ENCODE peak calls at places on chromosome 15, in four cellular contexts. Y is pancreas, O is GM23338, I is left ventricle myocardium inferior. U is an unnamed sample.

GRCh38 chr15:50058231-50058630 is 60.8 kb downstream of the ATP8B4 start:
- DNase-seq in O (no peak), Y (no peak), I (no peak), U (no peak)

GRCh38 chr15:78990278-78990677 is 45.4 kb upstream of the CTSH start:
- DNase-seq in O (no peak), I (no peak), Y (no peak), U (no peak)

GRCh38 chr15:69265347-69265955 is 33.3 kb upstream of the PAQR5 start:
- DNase-seq in I (no peak), O (peak), Y (no peak), U (no peak)

GRCh38 chr15:64474846-64475245 is 14.5 kb downstream of the ZNF609 start:
- DNase-seq in O (no peak), Y (no peak), I (no peak), U (no peak)

GRCh38 chr15:74793135-74794028 is 11.5 kb downstream of the CSK start:
- DNase-seq in O (peak), I (no peak), Y (no peak), U (no peak)

GRCh38 chr15:39235084-39235795 is 345.6 kb upstream of the THBS1 start:
- DNase-seq in O (no peak), Y (no peak), I (no peak), U (no peak)

GRCh38 chr15:82543155-82543554 is 2.9 kb upstream of the RPS17 start:
- DNase-seq in O (peak), Y (no peak), I (no peak), U (no peak)

GRCh38 chr15:75063338-75063737 is 39.9 kb downstream of the PPCDC start:
- DNase-seq in O (no peak), Y (no peak), I (no peak), U (no peak)

GRCh38 chr15:87711011-87711410 is 545.5 kb downstream of the NTRK3 start:
- DNase-seq in O (no peak), Y (no peak), I (no peak), U (no peak)

GRCh38 chr15:41933771-41934170 is 38.6 kb downstream of the EHD4 start:
- DNase-seq in I (no peak), Y (no peak), O (no peak), U (no peak)

GRCh38 chr15:41945701-41946100 is 26.7 kb downstream of the EHD4 start:
- DNase-seq in Y (no peak), O (no peak), I (no peak), U (no peak)

GRCh38 chr15:40106203-40107161 is 2.2 kb downstream of the BMF start:
- DNase-seq in O (peak), Y (peak), I (peak), U (peak)

GRCh38 chr15:78056714-78057269 is 20.7 kb downstream of the TBC1D2B start:
- DNase-seq in I (no peak), O (no peak), Y (no peak), U (peak)

GRCh38 chr15:42933886-42934667 is 13.5 kb upstream of the TTBK2 start:
- DNase-seq in I (no peak), Y (no peak), O (no peak), U (no peak)

GRCh38 chr15:27234593-27234992 is 263.6 kb downstream of the GABRG3 start:
- DNase-seq in O (no peak), Y (no peak), I (no peak), U (no peak)

GRCh38 chr15:65952425-65953053 is 83.2 kb downstream of the RAB11A start:
- DNase-seq in O (peak), Y (no peak), I (no peak), U (peak)

GRCh38 chr15:43410572-43411214 is 39.8 kb downstream of the TUBGCP4 start:
- DNase-seq in I (no peak), Y (no peak), O (peak), U (no peak)

DNA sequence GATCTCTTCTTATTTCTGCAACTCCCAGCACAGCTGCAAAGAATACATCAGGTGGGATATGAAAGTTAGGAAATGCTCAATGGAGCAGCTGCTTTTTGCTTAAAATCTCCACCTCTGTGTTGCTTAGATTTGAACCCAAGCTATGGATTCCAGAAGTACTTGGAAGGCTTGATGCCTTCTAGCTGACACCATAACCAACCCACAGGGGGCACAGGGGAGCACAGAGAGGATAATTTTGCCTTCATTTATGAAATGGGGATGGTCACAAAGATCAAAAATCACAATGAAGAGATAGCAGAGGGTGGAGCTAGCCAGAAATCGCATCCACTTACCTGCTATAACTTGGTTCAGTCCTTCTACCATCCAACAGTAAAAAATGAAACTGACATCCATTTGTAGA is 75.7 kb downstream of the DUT start:
- DNase-seq in Y (no peak), O (peak), I (no peak), U (no peak)
- TF ChIP-seq CTCF in Y (no peak), O (peak), I (peak), U (no peak)

GRCh38 chr15:98684995-98685525 is 36.7 kb downstream of the IGF1R start:
- DNase-seq in O (no peak), Y (no peak), I (no peak), U (no peak)
- H3K27ac ChIP-seq in O (no peak), Y (no peak), I (peak), U (no peak)

DNA sequence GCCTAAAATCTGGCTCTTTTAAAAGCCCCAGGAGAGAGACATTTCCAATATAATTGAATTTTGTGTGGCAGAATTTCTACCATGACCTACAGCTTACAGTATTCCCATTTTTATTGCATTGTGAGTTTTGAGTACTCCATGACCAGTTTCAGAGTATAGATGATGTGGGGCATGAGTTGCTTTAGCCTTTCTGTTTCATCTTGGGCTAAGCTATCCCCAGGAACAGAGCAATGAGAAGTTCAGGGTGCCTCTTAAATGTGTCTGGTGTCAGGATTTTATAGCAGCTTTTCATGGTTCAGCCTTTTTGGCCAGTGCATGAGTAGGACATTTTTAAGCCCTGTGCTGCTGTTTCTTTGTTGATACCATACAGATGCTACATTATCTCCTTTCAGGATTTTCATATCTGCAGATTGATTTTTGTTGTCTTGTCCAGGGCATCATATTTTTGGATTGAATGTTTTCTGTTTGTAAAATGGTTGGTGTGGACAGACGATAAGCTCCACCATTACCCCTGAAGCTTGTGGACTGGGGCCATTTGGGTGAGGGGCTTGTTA is 3.5 kb downstream of the ABHD2 start:
- DNase-seq in Y (no peak), O (no peak), I (no peak), U (peak)
- H3K4me3 ChIP-seq in Y (peak), O (no peak), I (peak), U (no peak)

DNA sequence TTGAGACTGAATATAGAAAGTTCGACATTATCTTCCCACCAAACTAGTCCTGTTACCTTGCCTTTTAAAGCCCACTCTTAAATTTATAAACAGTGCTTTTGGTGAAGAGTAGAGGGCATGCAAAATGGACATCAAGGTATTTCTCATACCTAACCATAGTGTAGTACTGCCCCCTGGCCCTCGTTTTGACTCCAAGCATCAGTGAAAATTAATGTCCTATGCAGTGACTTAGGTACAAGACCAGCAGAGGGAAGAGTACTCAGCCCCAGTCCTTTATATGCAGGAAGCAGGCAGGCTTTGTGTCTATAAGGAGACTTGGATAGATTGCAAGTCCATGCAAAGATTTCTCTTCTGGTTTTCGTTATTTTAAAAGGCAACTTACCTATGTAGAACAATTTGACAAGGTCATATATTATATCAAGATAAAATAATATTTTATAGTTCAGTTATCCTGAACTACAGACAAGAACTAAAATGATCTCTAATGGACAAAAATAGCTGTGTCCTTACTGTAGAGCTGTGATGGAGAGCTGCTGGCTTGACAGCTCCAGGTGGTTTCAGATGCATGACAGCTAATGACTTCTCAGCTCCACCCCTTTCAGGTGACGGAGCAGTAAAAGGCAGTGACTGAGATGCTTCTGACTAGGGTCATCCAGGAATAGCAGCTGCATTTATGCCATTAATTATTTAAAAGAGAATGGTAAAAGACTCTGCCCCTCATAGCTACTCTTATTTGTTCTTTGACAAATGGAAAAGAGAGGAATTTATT is 646.1 kb downstream of the SQOR start:
- DNase-seq in O (peak), I (no peak), Y (no peak), U (no peak)
- TF ChIP-seq CTCF in O (peak), I (peak), Y (no peak), U (no peak)

DNA sequence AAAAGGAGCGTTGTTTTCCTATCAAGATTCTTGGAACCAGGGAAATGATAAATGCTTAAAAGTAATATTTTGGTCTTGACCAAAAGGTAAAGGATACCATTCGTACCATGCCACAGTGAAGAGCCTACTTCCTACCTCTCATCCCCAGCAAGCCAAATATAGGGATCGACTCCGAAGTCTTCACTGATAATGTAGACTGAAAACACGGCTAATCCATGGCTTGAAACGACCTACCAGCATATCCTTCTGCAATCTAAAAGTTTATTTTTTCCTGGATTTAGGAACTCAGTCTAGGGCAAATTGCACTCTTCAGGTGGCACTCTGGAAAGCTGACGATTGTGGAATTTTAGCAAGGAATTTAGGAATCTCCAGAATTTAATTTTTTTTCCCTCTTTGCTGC is 1.9 kb upstream of the SEMA6D start:
- DNase-seq in I (no peak), Y (no peak), O (no peak), U (no peak)
- H3K27ac ChIP-seq in I (no peak), Y (no peak), O (no peak), U (no peak)

DNA sequence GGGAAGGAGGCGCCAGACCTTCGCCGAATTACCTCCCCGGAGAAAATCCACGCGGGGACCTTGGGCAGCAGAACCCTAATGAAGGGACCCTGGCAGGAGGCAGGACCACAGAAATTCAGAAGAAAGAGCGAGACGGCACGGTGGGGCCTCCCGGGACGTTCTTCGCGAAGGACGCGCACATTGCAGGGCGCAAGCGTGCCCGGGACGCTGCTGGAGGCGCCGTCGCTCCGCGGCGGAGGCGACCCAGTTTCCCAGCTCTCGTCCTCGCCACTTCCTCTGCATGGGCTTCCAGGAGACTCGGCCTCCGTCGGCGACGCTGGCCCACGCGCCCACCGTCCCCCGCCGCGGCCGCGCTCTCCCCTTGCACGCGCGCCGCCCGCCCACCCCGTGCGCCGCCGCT is 31.9 kb upstream of the SMAD3 start:
- DNase-seq in I (no peak), Y (no peak), O (peak), U (no peak)
- H3K4me3 ChIP-seq in I (peak), Y (no peak), O (peak), U (no peak)

DNA sequence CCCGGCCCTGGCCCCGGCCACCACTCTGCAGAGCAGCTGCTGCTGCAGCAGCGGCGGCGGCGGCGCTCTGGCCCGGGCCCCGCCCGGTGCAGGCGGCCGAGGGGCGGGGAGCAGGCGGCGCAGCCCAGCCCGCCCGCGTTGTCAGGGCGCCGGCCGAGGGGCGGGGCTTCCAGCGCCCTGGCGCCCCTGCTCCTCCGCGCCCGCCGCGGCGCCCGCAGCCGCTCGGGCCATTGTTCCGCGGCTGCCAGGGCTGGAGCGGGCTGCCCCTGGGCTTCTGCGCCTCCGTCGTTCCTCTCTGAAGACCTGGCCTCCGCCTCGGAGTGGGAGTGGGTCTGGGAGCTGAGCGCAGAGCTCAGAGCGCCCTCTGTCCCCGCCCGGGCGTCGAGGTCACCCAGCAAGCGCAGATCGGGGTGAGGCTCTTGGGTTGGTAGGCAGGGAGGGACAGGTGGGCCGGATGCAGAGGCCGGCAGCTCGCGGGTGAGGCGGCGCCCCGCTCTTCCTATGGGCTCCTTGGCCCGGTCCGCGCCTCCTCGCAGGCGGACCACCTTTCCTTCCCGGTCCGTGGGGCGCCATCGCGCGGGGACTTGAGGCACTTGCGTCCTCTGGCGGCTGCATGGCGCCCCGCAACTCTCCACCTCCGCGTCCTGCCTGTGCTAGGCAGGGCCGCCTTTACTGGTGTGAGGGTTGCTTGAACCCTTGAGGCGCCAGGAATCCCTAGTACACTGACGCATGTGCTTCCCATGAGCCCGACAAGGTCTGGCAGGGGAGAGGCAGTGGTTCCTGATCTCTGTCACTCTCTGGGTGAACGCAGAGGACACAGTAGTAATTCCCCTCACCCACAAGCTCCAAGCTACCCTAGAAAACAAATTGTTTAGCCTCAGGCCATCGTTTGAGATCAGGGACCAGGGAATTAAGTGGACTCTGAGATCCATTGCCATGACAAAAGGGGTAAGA is at the start of gene LPCAT4:
- DNase-seq in Y (peak), I (peak), O (peak), U (peak)
- TF ChIP-seq CTCF in Y (peak), I (peak), O (peak), U (peak)

DNA sequence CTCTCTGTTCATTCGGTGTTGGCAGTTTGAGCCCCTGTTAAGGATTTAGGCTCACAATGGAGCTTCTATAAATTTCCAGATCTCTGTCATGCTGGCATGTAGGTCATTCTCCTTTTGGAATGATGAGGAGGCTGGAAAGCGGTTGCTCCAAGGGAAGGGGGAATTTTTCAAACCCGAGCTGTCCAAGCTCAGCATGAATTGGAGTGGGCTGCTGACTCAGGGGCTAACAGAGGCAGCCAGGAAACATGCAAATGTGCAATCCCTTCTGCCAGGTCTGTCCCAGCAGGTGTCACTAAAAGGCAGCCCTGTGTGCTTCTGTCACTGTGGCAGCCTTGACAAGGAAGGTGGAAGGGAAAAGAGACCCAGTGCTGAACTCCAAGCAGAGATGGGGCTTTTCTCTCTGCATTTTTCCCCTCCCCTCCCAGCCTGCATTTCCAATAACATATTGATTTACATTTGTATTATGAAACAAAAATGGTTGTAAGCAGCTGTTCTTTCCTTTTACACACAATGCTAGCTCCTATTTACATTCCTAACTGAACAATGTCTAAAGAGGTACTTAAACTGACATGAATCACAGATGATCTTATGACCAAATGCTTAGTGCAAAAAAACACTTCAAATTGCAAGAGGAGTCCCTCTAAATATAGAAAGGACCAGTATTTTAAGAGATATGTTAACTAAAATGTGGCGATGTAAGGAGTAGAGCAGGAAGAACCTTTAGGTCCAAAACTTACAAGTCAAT is 84.4 kb upstream of the ATP10A start:
- DNase-seq in O (peak), Y (no peak), I (no peak), U (peak)
- H3K27ac ChIP-seq in O (no peak), Y (no peak), I (no peak), U (no peak)

GRCh38 chr15:28992996-28993719 is 107.4 kb downstream of the APBA2 start:
- DNase-seq in I (no peak), O (no peak), Y (no peak), U (no peak)
- H3K4me3 ChIP-seq in I (no peak), O (no peak), Y (no peak), U (no peak)

DNA sequence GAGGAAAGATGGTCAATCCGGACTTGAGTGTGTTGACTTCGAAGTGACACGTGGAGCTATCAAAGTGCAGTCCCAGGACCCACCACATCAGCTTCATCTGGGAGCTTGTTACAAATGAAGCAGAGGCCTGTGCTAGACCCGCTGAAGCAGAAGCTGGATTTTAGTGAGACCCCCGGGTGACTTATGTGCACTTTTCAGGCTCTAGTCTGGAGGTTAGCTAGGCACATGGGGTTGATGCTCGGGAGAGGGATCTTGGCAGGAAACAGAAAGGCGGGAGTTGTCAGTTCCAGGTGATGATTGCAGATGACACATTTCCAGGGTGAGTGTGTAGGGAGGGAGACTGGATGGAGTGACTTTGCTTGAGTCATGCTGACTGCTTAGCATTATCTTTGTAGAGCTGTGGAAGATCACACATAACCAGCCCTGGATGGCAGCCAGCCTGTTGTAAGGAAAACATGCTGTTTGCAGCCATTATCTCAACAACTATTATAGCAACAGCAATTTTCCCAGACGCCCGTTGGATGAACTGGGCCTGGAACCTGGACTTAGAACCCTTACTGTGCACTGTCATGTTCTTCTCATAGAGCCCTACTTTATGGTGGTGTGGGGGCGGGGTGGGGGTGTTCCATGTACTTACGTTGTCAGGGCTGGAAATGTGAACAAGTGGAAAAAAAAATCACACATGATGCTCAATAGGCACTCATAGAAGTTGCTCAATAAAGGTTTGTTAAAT is 122.4 kb downstream of the THSD4 start:
- DNase-seq in O (no peak), I (peak), Y (no peak), U (peak)
- TF ChIP-seq CTCF in O (no peak), I (peak), Y (no peak), U (no peak)

U was measured in adrenal gland.